ENCODE peak calls at places on chromosomes 12 and 14, in five cellular contexts. C is AG04450, A is substantia nigra, S is neural progenitor cell, L is HFF-Myc. J is an unnamed sample.

GRCh38 chr12:89181271-89181920 is 170.9 kb downstream of the DUSP6 start:
- DNase-seq in L (peak; percentile 53), S (no peak), A (no peak), C (peak; percentile 21), J (peak; percentile 51)

GRCh38 chr12:120736404-120737331 is 11.0 kb downstream of the ACADS start:
- DNase-seq in C (no peak), S (no peak), L (no peak), A (no peak), J (no peak)

GRCh38 chr14:104299993-104300761 is 161.8 kb downstream of the KIF26A start:
- DNase-seq in L (no peak), S (no peak), C (no peak), A (no peak), J (no peak)

GRCh38 chr14:104252256-104253215 is 114.1 kb downstream of the KIF26A start:
- DNase-seq in A (no peak), C (no peak), S (no peak), L (no peak), J (no peak)

GRCh38 chr12:47361389-47362031 is 281.8 kb upstream of the AMIGO2 start:
- DNase-seq in C (no peak), A (no peak), S (no peak), L (no peak), J (peak; percentile 32)

GRCh38 chr12:47316609-47317049 is 236.9 kb upstream of the AMIGO2 start:
- DNase-seq in S (no peak), C (no peak), L (no peak), A (no peak), J (no peak)

GRCh38 chr14:35285991-35286564 is 6.1 kb upstream of the PSMA6 start:
- DNase-seq in C (no peak), L (no peak), S (no peak), A (no peak), J (no peak)

GRCh38 chr14:99873653-99874052 is 80.4 kb downstream of the EML1 start:
- DNase-seq in A (no peak), L (no peak), S (no peak), C (no peak), J (no peak)

GRCh38 chr12:118866346-118866745 is 115.0 kb upstream of the SRRM4 start:
- DNase-seq in S (peak; percentile 62), C (no peak), A (no peak), L (no peak), J (no peak)

GRCh38 chr12:1429980-1430379 is 164.4 kb downstream of the FBXL14 start:
- DNase-seq in C (peak; percentile 20), L (peak; percentile 46), S (no peak), A (no peak), J (peak; percentile 74)

GRCh38 chr14:28142400-28143015 is 624.1 kb upstream of the FOXG1 start:
- DNase-seq in C (no peak), A (no peak), S (peak; percentile 19), L (no peak), J (peak; percentile 48)

GRCh38 chr12:95225645-95226212 is 8.1 kb downstream of the VEZT start:
- DNase-seq in C (no peak), A (no peak), L (no peak), S (no peak), J (no peak)

GRCh38 chr14:31139301-31139847 is 68.2 kb downstream of the HECTD1 start:
- DNase-seq in S (no peak), A (no peak), C (no peak), L (no peak), J (no peak)

GRCh38 chr14:31449971-31450610 is 7.2 kb downstream of the DTD2 start:
- DNase-seq in S (peak; percentile 9), A (no peak), C (no peak), L (no peak), J (peak; percentile 6)

GRCh38 chr14:54815016-54815415 is 87.6 kb downstream of the GCH1 start:
- DNase-seq in C (no peak), L (no peak), S (no peak), A (no peak), J (no peak)

GRCh38 chr14:78785265-78785664 is 615.1 kb downstream of the NRXN3 start:
- DNase-seq in S (no peak), A (no peak), L (no peak), C (no peak), J (no peak)

GRCh38 chr14:55336161-55336560 is 64.9 kb downstream of the FBXO34 start:
- DNase-seq in S (no peak), A (no peak), C (no peak), L (no peak), J (peak; percentile 18)

GRCh38 chr14:81737938-81738337 is 204.3 kb upstream of the SEL1L start:
- DNase-seq in C (no peak), S (no peak), A (no peak), L (no peak), J (no peak)

GRCh38 chr14:72495668-72496067 is 398.2 kb downstream of the DPF3 start:
- DNase-seq in S (no peak), C (no peak), A (no peak), L (no peak), J (no peak)

J was measured in Daoy.